ENCODE peak calls at places on chromosomes 13 and 19, in five cellular contexts. One of them, this sample, is unnamed.

GRCh38 chr19:29878973-29879654 is 62.9 kb upstream of the URI1 start:
- DNase-seq in AG04450: no peak
- DNase-seq in pancreas: no peak
- DNase-seq in heart left ventricle: no peak
- DNase-seq in neural crest cell: no peak
- DNase-seq in this sample: peak

GRCh38 chr19:15154002-15154612 is 46.7 kb downstream of the NOTCH3 start:
- DNase-seq in AG04450: no peak
- DNase-seq in pancreas: no peak
- DNase-seq in heart left ventricle: no peak
- DNase-seq in neural crest cell: peak
- DNase-seq in this sample: peak

GRCh38 chr19:16263115-16263839 is 61.3 kb upstream of the KLF2 start:
- DNase-seq in AG04450: no peak
- DNase-seq in pancreas: no peak
- DNase-seq in heart left ventricle: no peak
- DNase-seq in neural crest cell: no peak
- DNase-seq in this sample: no peak

GRCh38 chr13:63117710-63118109 is 1702.1 kb upstream of the PCDH20 start:
- DNase-seq in AG04450: no peak
- DNase-seq in pancreas: no peak
- DNase-seq in heart left ventricle: no peak
- DNase-seq in neural crest cell: no peak
- DNase-seq in this sample: no peak

GRCh38 chr19:27971071-27971470 is 1241.9 kb downstream of the UQCRFS1 start:
- DNase-seq in AG04450: no peak
- DNase-seq in pancreas: no peak
- DNase-seq in heart left ventricle: no peak
- DNase-seq in neural crest cell: no peak
- DNase-seq in this sample: peak

GRCh38 chr19:52941941-52942370 is 18.7 kb upstream of the ZNF888 start:
- DNase-seq in AG04450: no peak
- DNase-seq in pancreas: no peak
- DNase-seq in heart left ventricle: no peak
- DNase-seq in neural crest cell: no peak
- DNase-seq in this sample: peak

GRCh38 chr19:18340990-18341868 is 831 bp downstream of the PGPEP1 start:
- DNase-seq in AG04450: no peak
- DNase-seq in pancreas: peak
- DNase-seq in heart left ventricle: peak
- DNase-seq in neural crest cell: no peak
- DNase-seq in this sample: peak

GRCh38 chr13:67186985-67187569 is 43.1 kb downstream of the PCDH9 start:
- DNase-seq in AG04450: no peak
- DNase-seq in pancreas: no peak
- DNase-seq in heart left ventricle: no peak
- DNase-seq in neural crest cell: no peak
- DNase-seq in this sample: no peak

GRCh38 chr19:44356383-44357111 is at the start of gene ZNF112:
- DNase-seq in AG04450: peak
- DNase-seq in pancreas: peak
- DNase-seq in heart left ventricle: peak
- DNase-seq in neural crest cell: peak
- DNase-seq in this sample: peak

GRCh38 chr19:16619456-16619855 is 8.5 kb downstream of the MED26 start:
- DNase-seq in AG04450: no peak
- DNase-seq in pancreas: no peak
- DNase-seq in heart left ventricle: peak
- DNase-seq in neural crest cell: no peak
- DNase-seq in this sample: no peak

GRCh38 chr13:47066261-47066660 is 169.4 kb upstream of the HTR2A start:
- DNase-seq in AG04450: no peak
- DNase-seq in pancreas: no peak
- DNase-seq in heart left ventricle: no peak
- DNase-seq in neural crest cell: no peak
- DNase-seq in this sample: no peak

GRCh38 chr13:42110410-42111155 is 62.1 kb downstream of the DGKH start:
- DNase-seq in AG04450: peak
- DNase-seq in pancreas: no peak
- DNase-seq in heart left ventricle: no peak
- DNase-seq in neural crest cell: peak
- DNase-seq in this sample: peak

GRCh38 chr19:44951179-44952159 is 3.7 kb upstream of the CLPTM1 start:
- DNase-seq in AG04450: peak
- DNase-seq in pancreas: peak
- DNase-seq in heart left ventricle: peak
- DNase-seq in neural crest cell: peak
- DNase-seq in this sample: peak

GRCh38 chr13:22175815-22176214 is 504.9 kb downstream of the FGF9 start:
- DNase-seq in AG04450: no peak
- DNase-seq in pancreas: no peak
- DNase-seq in heart left ventricle: no peak
- DNase-seq in neural crest cell: no peak
- DNase-seq in this sample: no peak

GRCh38 chr19:13843104-13843921 is 33.6 kb upstream of the NANOS3 start:
- DNase-seq in AG04450: no peak
- DNase-seq in pancreas: peak
- DNase-seq in heart left ventricle: peak
- DNase-seq in neural crest cell: no peak
- DNase-seq in this sample: no peak

GRCh38 chr19:17420267-17420924 is 549 bp downstream of the MVB12A start:
- DNase-seq in AG04450: no peak
- DNase-seq in pancreas: peak
- DNase-seq in heart left ventricle: peak
- DNase-seq in neural crest cell: peak
- DNase-seq in this sample: no peak

GRCh38 chr13:102897371-102898138 is 51.7 kb downstream of the ERCC5 start:
- DNase-seq in AG04450: no peak
- DNase-seq in pancreas: no peak
- DNase-seq in heart left ventricle: peak
- DNase-seq in neural crest cell: no peak
- DNase-seq in this sample: no peak

GRCh38 chr13:50428183-50428877 is 413.1 kb downstream of the KCNRG start:
- DNase-seq in AG04450: no peak
- DNase-seq in pancreas: no peak
- DNase-seq in heart left ventricle: no peak
- DNase-seq in neural crest cell: no peak
- DNase-seq in this sample: no peak

GRCh38 chr13:28705734-28706133 is 13.0 kb downstream of the SLC46A3 start:
- DNase-seq in AG04450: no peak
- DNase-seq in pancreas: no peak
- DNase-seq in heart left ventricle: no peak
- DNase-seq in neural crest cell: no peak
- DNase-seq in this sample: no peak

DNA sequence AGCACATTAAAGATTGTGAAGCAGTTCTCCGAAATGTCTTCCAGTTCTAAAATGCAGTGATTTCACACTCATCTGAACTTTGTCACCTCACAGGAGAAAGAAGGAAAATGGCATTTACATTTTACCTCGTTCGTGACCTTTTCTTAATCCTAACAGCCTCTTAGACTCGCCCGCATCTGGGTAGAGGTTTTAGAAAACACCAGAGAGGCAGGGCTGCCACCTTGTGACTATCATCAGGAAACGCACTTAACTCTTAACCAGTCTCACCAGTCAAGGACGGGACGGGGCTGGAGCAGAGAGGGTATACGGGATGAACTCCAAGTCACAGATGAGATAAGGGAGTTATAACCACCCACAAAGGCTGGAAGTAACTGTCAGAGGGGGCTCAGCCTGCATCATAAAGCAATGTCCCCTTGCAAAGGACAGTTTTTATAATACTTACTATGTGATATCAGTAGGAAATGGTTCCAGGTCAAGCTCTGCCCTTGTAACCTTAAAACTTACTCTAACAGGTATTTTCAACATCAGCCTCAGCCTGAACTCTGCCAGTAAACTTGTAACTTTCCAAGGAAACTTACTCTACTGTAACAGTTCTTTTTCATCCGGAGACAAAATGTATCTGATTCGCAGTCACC is 8.6 kb upstream of the CEACAM6 start:
- DNase-seq in AG04450: no peak
- DNase-seq in pancreas: peak
- DNase-seq in heart left ventricle: no peak
- DNase-seq in neural crest cell: no peak
- DNase-seq in this sample: peak
- TF ChIP-seq CTCF in AG04450: peak
- TF ChIP-seq CTCF in pancreas: peak
- TF ChIP-seq CTCF in heart left ventricle: peak
- TF ChIP-seq CTCF in neural crest cell: peak
- TF ChIP-seq CTCF in this sample: peak

GRCh38 chr13:93640452-93640851 is 413.8 kb downstream of the GPC6 start:
- DNase-seq in AG04450: no peak
- DNase-seq in pancreas: no peak
- DNase-seq in heart left ventricle: no peak
- DNase-seq in neural crest cell: no peak
- DNase-seq in this sample: no peak
- TF ChIP-seq CTCF in AG04450: no peak
- TF ChIP-seq CTCF in pancreas: no peak
- TF ChIP-seq CTCF in heart left ventricle: no peak
- TF ChIP-seq CTCF in neural crest cell: no peak
- TF ChIP-seq CTCF in this sample: no peak

GRCh38 chr19:55058781-55059610 is 4.0 kb downstream of the RDH13 start:
- DNase-seq in AG04450: no peak
- DNase-seq in pancreas: no peak
- DNase-seq in heart left ventricle: no peak
- DNase-seq in neural crest cell: no peak
- DNase-seq in this sample: no peak
- TF ChIP-seq CTCF in AG04450: no peak
- TF ChIP-seq CTCF in pancreas: no peak
- TF ChIP-seq CTCF in heart left ventricle: peak
- TF ChIP-seq CTCF in neural crest cell: no peak
- TF ChIP-seq CTCF in this sample: no peak

GRCh38 chr13:20331419-20331818 is 99.3 kb upstream of the GJB6 start:
- DNase-seq in AG04450: no peak
- DNase-seq in pancreas: no peak
- DNase-seq in heart left ventricle: no peak
- DNase-seq in neural crest cell: no peak
- DNase-seq in this sample: no peak
- TF ChIP-seq CTCF in AG04450: no peak
- TF ChIP-seq CTCF in pancreas: no peak
- TF ChIP-seq CTCF in heart left ventricle: no peak
- TF ChIP-seq CTCF in neural crest cell: no peak
- TF ChIP-seq CTCF in this sample: peak

GRCh38 chr19:4660181-4660791 is 9.9 kb downstream of the MYDGF start:
- DNase-seq in AG04450: no peak
- DNase-seq in pancreas: no peak
- DNase-seq in heart left ventricle: no peak
- DNase-seq in neural crest cell: no peak
- DNase-seq in this sample: no peak
- TF ChIP-seq CTCF in AG04450: peak
- TF ChIP-seq CTCF in pancreas: no peak
- TF ChIP-seq CTCF in heart left ventricle: peak
- TF ChIP-seq CTCF in neural crest cell: no peak
- TF ChIP-seq CTCF in this sample: peak

GRCh38 chr13:30158774-30159445 is 148.4 kb downstream of the KATNAL1 start:
- DNase-seq in AG04450: peak
- DNase-seq in pancreas: no peak
- DNase-seq in heart left ventricle: no peak
- DNase-seq in neural crest cell: no peak
- DNase-seq in this sample: peak
- TF ChIP-seq CTCF in AG04450: peak
- TF ChIP-seq CTCF in pancreas: no peak
- TF ChIP-seq CTCF in heart left ventricle: peak
- TF ChIP-seq CTCF in neural crest cell: no peak
- TF ChIP-seq CTCF in this sample: peak

GRCh38 chr19:347946-348861 is 3.6 kb upstream of the MIER2 start:
- DNase-seq in AG04450: no peak
- DNase-seq in pancreas: no peak
- DNase-seq in heart left ventricle: no peak
- DNase-seq in neural crest cell: no peak
- DNase-seq in this sample: no peak
- TF ChIP-seq CTCF in AG04450: peak
- TF ChIP-seq CTCF in pancreas: no peak
- TF ChIP-seq CTCF in heart left ventricle: no peak
- TF ChIP-seq CTCF in neural crest cell: no peak
- TF ChIP-seq CTCF in this sample: no peak

GRCh38 chr19:1860821-1861598 is 2.4 kb downstream of the KLF16 start:
- DNase-seq in AG04450: no peak
- DNase-seq in pancreas: peak
- DNase-seq in heart left ventricle: no peak
- DNase-seq in neural crest cell: no peak
- DNase-seq in this sample: no peak

GRCh38 chr19:1861599-1862031 is 1.8 kb downstream of the KLF16 start:
- DNase-seq in AG04450: no peak
- DNase-seq in pancreas: peak
- DNase-seq in heart left ventricle: no peak
- DNase-seq in neural crest cell: no peak
- DNase-seq in this sample: no peak

GRCh38 chr19:1862424-1863307 is 713 bp downstream of the KLF16 start:
- DNase-seq in AG04450: no peak
- DNase-seq in pancreas: no peak
- DNase-seq in heart left ventricle: peak
- DNase-seq in neural crest cell: no peak
- DNase-seq in this sample: no peak

GRCh38 chr19:1863308-1863637 is at the start of gene KLF16:
- DNase-seq in AG04450: no peak
- DNase-seq in pancreas: no peak
- DNase-seq in heart left ventricle: no peak
- DNase-seq in neural crest cell: no peak
- DNase-seq in this sample: no peak

GRCh38 chr19:1862068-1862423 is 1.3 kb downstream of the KLF16 start:
- DNase-seq in AG04450: no peak
- DNase-seq in pancreas: peak
- DNase-seq in heart left ventricle: no peak
- DNase-seq in neural crest cell: no peak
- DNase-seq in this sample: no peak
- TF ChIP-seq CTCF in AG04450: no peak
- TF ChIP-seq CTCF in pancreas: no peak
- TF ChIP-seq CTCF in heart left ventricle: no peak
- TF ChIP-seq CTCF in neural crest cell: no peak
- TF ChIP-seq CTCF in this sample: no peak

DNA sequence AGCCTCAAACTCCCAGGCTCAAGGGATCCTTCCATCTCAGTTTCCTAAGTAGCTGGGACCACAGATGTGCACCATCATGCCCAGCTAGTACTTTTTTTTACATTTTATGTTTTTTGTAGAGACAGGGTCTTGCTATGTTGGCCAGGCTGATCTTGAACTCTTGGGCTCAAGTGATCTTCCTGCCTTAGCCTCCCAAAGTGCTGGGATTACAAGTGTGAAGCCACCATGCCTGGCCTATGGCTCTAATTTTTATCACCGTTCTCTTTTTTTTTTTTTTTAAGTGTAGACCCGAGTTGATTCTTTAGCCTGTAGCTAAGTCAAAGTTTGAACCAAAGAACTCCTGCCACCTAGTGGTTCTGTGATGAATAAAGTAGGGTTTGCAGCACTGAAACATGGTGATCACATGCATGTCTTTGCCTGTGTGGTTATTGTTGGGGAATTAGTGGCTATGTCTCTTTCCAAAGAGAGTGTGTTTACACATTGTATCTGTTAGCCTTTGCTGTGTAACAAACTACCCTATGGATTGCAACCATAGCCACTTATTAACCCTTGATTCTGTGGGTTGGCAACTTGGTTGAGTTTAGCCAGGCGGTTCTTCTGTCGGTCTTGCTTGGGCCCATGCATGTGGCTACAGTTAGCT is 11.6 kb downstream of the NFILZ start:
- DNase-seq in AG04450: no peak
- DNase-seq in pancreas: no peak
- DNase-seq in heart left ventricle: no peak
- DNase-seq in neural crest cell: peak
- DNase-seq in this sample: peak
- TF ChIP-seq CTCF in AG04450: peak
- TF ChIP-seq CTCF in pancreas: peak
- TF ChIP-seq CTCF in heart left ventricle: peak
- TF ChIP-seq CTCF in neural crest cell: peak
- TF ChIP-seq CTCF in this sample: peak

This sample was measured in HFFc6.